ENCODE peak calls at places on chromosomes 2 and 18, in nine cellular contexts. H is NCI-H1092 treated with DMSO at 0.1 percent for 48 hours; G is activated T-helper 9 cell treated with anti-CD3 and anti-CD28 coated beads, Interleukin-2, amount 50 U/mL, for 16 hours; L is keratinocyte; A is WERI-Rb-1; I is activated naive CD4-positive, alpha-beta T cell; R is nucleus accumbens; V is NCI-H2029 treated with DMSO at 0.1 percent for 48 hours; O is lower leg skin. D is an unnamed sample.

GRCh38 chr2:215029936-215030335 is 108.5 kb downstream of the ABCA12 start:
- DNase-seq in A (no peak), V (no peak), L (no peak), I (no peak), R (no peak), H (no peak), G (no peak), O (no peak), D (no peak)

GRCh38 chr2:109063326-109063670 is 65.7 kb upstream of the SH3RF3 start:
- DNase-seq in H (peak), G (no peak), A (no peak), R (no peak), O (no peak), V (no peak), L (no peak), I (peak), D (no peak)

GRCh38 chr18:23805898-23806297 is 116.6 kb downstream of the LAMA3 start:
- DNase-seq in R (no peak), H (no peak), V (no peak), G (no peak), I (no peak), A (no peak), L (no peak), O (no peak), D (peak)

GRCh38 chr18:21656402-21656801 is 44.3 kb downstream of the SNRPD1 start:
- DNase-seq in V (no peak), H (no peak), L (no peak), A (no peak), R (no peak), G (no peak), I (no peak), O (no peak), D (peak)

GRCh38 chr2:102771114-102771513 is 9.3 kb downstream of the TMEM182 start:
- DNase-seq in O (no peak), I (no peak), H (no peak), A (no peak), R (no peak), L (no peak), G (no peak), V (no peak), D (peak)

GRCh38 chr2:63817382-63817781 is 24.3 kb upstream of the UGP2 start:
- DNase-seq in R (no peak), V (no peak), H (no peak), L (no peak), I (no peak), A (no peak), G (no peak), O (no peak), D (no peak)

GRCh38 chr2:134919360-134920210 is 963 bp downstream of the CCNT2 start:
- DNase-seq in L (no peak), R (peak), H (peak), G (peak), O (no peak), V (peak), A (no peak), I (peak), D (peak)

GRCh38 chr2:11938196-11938595 is 191.8 kb downstream of the LPIN1 start:
- DNase-seq in H (no peak), V (no peak), G (no peak), I (no peak), R (no peak), O (peak), A (no peak), L (peak), D (no peak)

GRCh38 chr2:191206613-191207471 is 38.4 kb upstream of the MYO1B start:
- DNase-seq in V (no peak), I (peak), L (no peak), G (no peak), H (no peak), R (no peak), O (no peak), A (no peak), D (no peak)

GRCh38 chr2:194343167-194343566 is 1313.9 kb upstream of the SLC39A10 start:
- DNase-seq in L (no peak), G (no peak), V (no peak), O (no peak), R (no peak), I (no peak), H (no peak), A (no peak), D (peak)

GRCh38 chr2:10811552-10811951 is 1.0 kb downstream of the PDIA6 start:
- DNase-seq in A (no peak), R (no peak), G (no peak), H (no peak), V (no peak), O (no peak), I (no peak), L (no peak), D (peak)

GRCh38 chr2:22124003-22124402 is 1000.2 kb downstream of the TDRD15 start:
- DNase-seq in V (no peak), L (no peak), G (no peak), I (no peak), R (no peak), H (no peak), O (no peak), A (no peak), D (no peak)

GRCh38 chr2:84901593-84902120 is 3.8 kb upstream of the TMSB10 start:
- DNase-seq in V (no peak), I (no peak), R (no peak), G (no peak), H (no peak), A (no peak), O (no peak), L (no peak), D (no peak)

GRCh38 chr2:9975328-9975727 is 23.8 kb downstream of the GRHL1 start:
- DNase-seq in L (no peak), A (no peak), H (no peak), O (no peak), I (no peak), V (peak), R (no peak), G (no peak), D (no peak)

GRCh38 chr2:47651296-47651695 is 131.6 kb upstream of the MSH6 start:
- DNase-seq in G (no peak), H (peak), A (no peak), O (no peak), L (no peak), I (no peak), R (no peak), V (peak), D (no peak)

GRCh38 chr2:65749549-65749948 is 317.1 kb upstream of the SPRED2 start:
- DNase-seq in G (no peak), I (no peak), H (no peak), A (no peak), R (no peak), L (no peak), O (no peak), V (no peak), D (peak)

GRCh38 chr18:7023581-7023980 is 94.0 kb downstream of the LAMA1 start:
- DNase-seq in A (no peak), R (no peak), I (no peak), O (no peak), L (no peak), G (no peak), V (no peak), H (no peak), D (no peak)

GRCh38 chr2:30349691-30350090 is 97.4 kb upstream of the LCLAT1 start:
- DNase-seq in L (no peak), O (no peak), R (no peak), I (no peak), A (no peak), V (no peak), H (no peak), G (no peak), D (peak)

GRCh38 chr18:38047820-38048219 is 482.2 kb upstream of the CELF4 start:
- DNase-seq in G (no peak), A (no peak), V (no peak), I (no peak), L (no peak), R (no peak), H (peak), O (no peak), D (no peak)

GRCh38 chr2:114259389-114259788 is 183.1 kb upstream of the DPP10 start:
- DNase-seq in A (no peak), O (no peak), G (no peak), L (no peak), I (no peak), V (no peak), H (no peak), R (no peak), D (no peak)

GRCh38 chr2:178205853-178206516 is 11.7 kb downstream of the OSBPL6 start:
- DNase-seq in A (no peak), I (no peak), H (no peak), R (no peak), V (no peak), L (no peak), G (no peak), O (no peak), D (peak)

GRCh38 chr18:79935098-79935480 is 16.4 kb downstream of the SLC66A2 start:
- DNase-seq in L (no peak), G (no peak), O (no peak), R (no peak), I (no peak), V (no peak), H (no peak), A (peak), D (no peak)

GRCh38 chr2:231347081-231347480 is 48.4 kb upstream of the B3GNT7 start:
- DNase-seq in G (no peak), H (no peak), A (no peak), R (no peak), I (no peak), O (no peak), V (no peak), L (no peak), D (no peak)

GRCh38 chr2:101427240-101427639 is 39.9 kb upstream of the CREG2 start:
- DNase-seq in L (no peak), G (no peak), I (no peak), O (no peak), H (no peak), A (no peak), V (no peak), R (no peak), D (no peak)

GRCh38 chr2:239959059-239959971 is 65.8 kb downstream of the NDUFA10 start:
- DNase-seq in L (no peak), I (no peak), R (no peak), A (no peak), G (no peak), V (no peak), H (no peak), O (no peak), D (peak)

GRCh38 chr2:95276888-95277245 is 2.6 kb downstream of the PROM2 start:
- DNase-seq in O (no peak), H (no peak), R (no peak), A (no peak), G (no peak), I (no peak), L (no peak), V (no peak), D (no peak)

GRCh38 chr18:25853716-25854465 is 236.5 kb downstream of the SS18 start:
- DNase-seq in L (no peak), V (no peak), R (no peak), I (no peak), O (no peak), A (no peak), H (no peak), G (no peak), D (no peak)

GRCh38 chr2:71684226-71685072 is 231.1 kb downstream of the DYSF start:
- DNase-seq in A (peak), H (no peak), L (no peak), O (no peak), G (no peak), I (no peak), R (no peak), V (no peak), D (no peak)

GRCh38 chr2:59761966-59762365 is 791.5 kb downstream of the BCL11A start:
- DNase-seq in V (no peak), O (no peak), H (no peak), R (no peak), L (no peak), A (no peak), G (no peak), I (no peak), D (no peak)

GRCh38 chr18:60503166-60503565 is 130.6 kb upstream of the MC4R start:
- DNase-seq in H (no peak), G (no peak), V (no peak), A (no peak), O (no peak), L (no peak), I (no peak), R (no peak), D (no peak)

D was measured in adipocyte.